ENCODE peak calls at places on chromosome 9, in four cellular contexts. T, B, U and F are unnamed samples.

GRCh38 chr9:106127771-106128170 is 433.4 kb downstream of the TMEM38B start:
- DNase-seq in U (peak), T (no peak), B (no peak), F (no peak)

GRCh38 chr9:15187589-15187988 is 119.4 kb downstream of the TTC39B start:
- DNase-seq in B (no peak), U (no peak), T (no peak), F (no peak)

GRCh38 chr9:131609116-131609830 is 64.0 kb downstream of the PRRT1B start:
- DNase-seq in U (no peak), B (no peak), T (no peak), F (no peak)

GRCh38 chr9:126558051-126558665 is 55.6 kb upstream of the LMX1B start:
- DNase-seq in U (peak), T (peak), B (peak), F (no peak)

GRCh38 chr9:99305820-99306811 is 84.0 kb downstream of the SEC61B start:
- DNase-seq in U (no peak), T (no peak), B (no peak), F (no peak)

GRCh38 chr9:130732131-130732530 is 38.6 kb downstream of the EXOSC2 start:
- DNase-seq in B (no peak), T (peak), U (no peak), F (no peak)

GRCh38 chr9:99593621-99594020 is 228.1 kb upstream of the NR4A3 start:
- DNase-seq in T (no peak), B (no peak), U (no peak), F (no peak)

GRCh38 chr9:134823623-134824022 is 57.0 kb upstream of the FCN2 start:
- DNase-seq in B (no peak), U (no peak), T (no peak), F (no peak)

GRCh38 chr9:86046080-86046636 is 53.2 kb downstream of the GOLM1 start:
- DNase-seq in T (no peak), B (peak), U (peak), F (no peak)

GRCh38 chr9:89854715-89855475 is 250.1 kb downstream of the GADD45G start:
- DNase-seq in B (no peak), T (no peak), U (no peak), F (no peak)

GRCh38 chr9:90142580-90142979 is 500.0 kb downstream of the DIRAS2 start:
- DNase-seq in B (peak), U (peak), T (peak), F (no peak)

GRCh38 chr9:37984672-37985611 is 81.0 kb upstream of the SLC25A51 start:
- DNase-seq in B (no peak), U (peak), T (peak), F (no peak)

GRCh38 chr9:136211006-136211405 is 6.1 kb upstream of the LHX3 start:
- DNase-seq in B (no peak), U (no peak), T (no peak), F (no peak)

GRCh38 chr9:34501889-34502425 is 20.8 kb downstream of the ENHO start:
- DNase-seq in B (peak), U (peak), T (no peak), F (no peak)

GRCh38 chr9:98874721-98875255 is 67.3 kb downstream of the GALNT12 start:
- DNase-seq in B (no peak), U (no peak), T (no peak), F (no peak)

GRCh38 chr9:107138261-107138992 is 144.7 kb upstream of the RAD23B start:
- DNase-seq in U (no peak), T (no peak), B (no peak), F (no peak)

GRCh38 chr9:122348288-122348777 is 22.5 kb upstream of the PTGS1 start:
- DNase-seq in B (no peak), U (no peak), T (no peak), F (no peak)

GRCh38 chr9:98879958-98880300 is 63.8 kb upstream of the COL15A1 start:
- DNase-seq in B (no peak), U (no peak), T (no peak), F (no peak)

GRCh38 chr9:121897140-121897539 is 196.0 kb downstream of the TTLL11 start:
- DNase-seq in U (no peak), B (no peak), T (no peak), F (no peak)

GRCh38 chr9:89473762-89474469 is 24.0 kb downstream of the SEMA4D start:
- DNase-seq in U (peak), B (no peak), T (no peak), F (no peak)

GRCh38 chr9:137522746-137523455 is 27.3 kb downstream of the PNPLA7 start:
- DNase-seq in B (no peak), U (no peak), T (no peak), F (no peak)

GRCh38 chr9:122158202-122158601 is 1.4 kb downstream of the NDUFA8 start:
- DNase-seq in U (peak), T (peak), B (no peak), F (peak)

DNA sequence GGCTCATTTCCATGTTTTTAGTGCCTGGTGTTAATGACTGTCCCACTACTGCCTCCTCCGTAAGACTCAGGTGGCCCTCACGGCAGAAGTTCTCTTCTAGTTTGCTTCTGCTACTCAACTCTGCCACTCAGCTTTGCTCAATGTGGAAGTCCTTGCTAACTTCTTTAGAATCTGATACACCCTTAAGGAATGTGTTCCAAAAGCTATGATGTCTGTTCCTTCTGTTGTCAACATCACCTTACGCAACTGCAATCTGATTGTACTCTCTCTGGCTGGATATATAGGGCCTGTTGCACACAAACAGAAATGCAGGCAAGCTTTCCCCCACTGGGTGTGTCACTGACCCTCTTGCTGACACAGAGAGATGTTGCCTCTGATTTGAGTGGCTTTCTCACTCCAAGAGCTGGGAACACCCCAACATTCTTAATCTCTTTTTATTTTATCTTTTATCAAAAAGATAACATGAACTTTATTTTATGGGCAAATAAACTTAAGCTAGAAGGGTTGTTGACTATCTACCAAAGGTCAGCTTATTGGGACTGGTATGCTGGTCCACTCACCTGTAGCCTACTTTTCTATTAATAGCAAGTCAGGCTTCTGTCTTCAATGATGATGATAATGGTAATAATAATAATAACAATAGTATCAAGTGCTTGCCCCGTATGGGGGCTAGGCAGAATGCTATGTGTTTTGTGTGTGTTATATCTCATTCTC is 25.2 kb downstream of the TMEM252 start:
- DNase-seq in B (peak), T (no peak), U (peak), F (peak)
- H3K27ac ChIP-seq in B (peak), T (no peak), U (no peak), F (no peak)

DNA sequence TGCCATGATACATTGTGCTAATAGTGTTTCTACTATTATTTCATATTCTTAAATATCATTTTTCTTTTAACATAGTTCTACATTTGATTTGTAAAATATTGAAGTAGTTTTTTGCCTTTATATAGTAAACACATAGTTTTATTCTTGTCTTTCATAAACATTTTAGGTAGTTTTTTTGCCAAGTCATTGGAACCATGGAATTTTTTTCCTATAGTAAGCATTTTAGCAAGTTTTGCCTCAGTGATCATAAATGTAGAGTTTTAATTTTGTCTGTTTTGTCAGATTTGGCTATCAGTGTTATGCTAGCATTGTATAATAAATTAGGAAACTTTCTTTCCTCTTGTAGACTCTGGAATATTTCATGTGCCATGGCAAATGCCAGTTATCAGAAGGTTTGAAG is 137.1 kb upstream of the LPAR1 start:
- DNase-seq in B (no peak), U (no peak), T (no peak), F (no peak)
- H3K27ac ChIP-seq in B (no peak), U (no peak), T (no peak), F (no peak)

DNA sequence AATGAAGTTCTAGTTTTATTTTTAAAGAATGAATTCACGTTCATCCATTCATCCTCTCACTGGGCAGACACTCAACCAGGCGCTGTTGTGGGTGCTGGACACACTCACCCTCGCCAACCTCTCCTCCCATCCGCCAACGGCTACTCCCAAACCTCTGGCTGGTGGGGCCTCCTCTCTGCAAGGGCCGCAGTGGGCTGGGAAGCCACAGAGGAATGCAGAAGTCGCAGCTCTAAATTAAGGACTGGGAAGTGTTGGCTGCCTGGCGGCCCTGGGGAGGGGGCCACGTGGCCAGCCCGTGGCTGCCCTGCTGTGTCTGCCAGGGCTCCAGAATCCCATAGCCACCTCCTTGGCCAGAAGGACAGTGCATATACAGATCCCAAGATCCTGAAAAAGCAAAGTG is 6.8 kb downstream of the SUSD3 start:
- DNase-seq in U (no peak), T (no peak), B (no peak), F (no peak)
- H3K27ac ChIP-seq in U (no peak), T (no peak), B (no peak), F (no peak)

DNA sequence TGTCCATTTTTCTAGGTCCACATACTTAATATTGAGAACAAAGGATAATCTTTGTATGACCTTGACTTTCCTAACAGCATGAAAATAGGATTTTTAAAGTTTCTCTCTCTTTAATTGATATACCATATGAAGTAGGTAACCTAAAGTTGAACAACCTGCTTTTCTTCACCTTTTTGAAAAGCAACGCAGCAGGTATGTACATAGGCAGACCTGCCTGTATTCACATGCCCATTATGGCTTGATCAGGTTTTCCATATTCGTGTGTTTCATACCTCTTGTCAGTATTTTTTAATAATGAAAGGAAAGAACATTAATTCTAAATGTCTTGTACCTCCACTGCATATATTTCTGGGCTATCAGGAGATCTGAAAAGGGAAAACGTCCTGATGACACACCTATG is 1.5 kb upstream of the ADAMTSL1 start:
- DNase-seq in U (no peak), B (no peak), T (no peak), F (no peak)
- H3K27ac ChIP-seq in U (no peak), B (no peak), T (no peak), F (no peak)